ENCODE peak calls at places on chromosomes 4 and X, in eight cellular contexts. X is body of pancreas, W is spleen, K is GM23248, F is cardiac fibroblast, A is upper lobe of right lung, E is fibroblast of pulmonary artery, Q is lung. R is an unnamed sample.

GRCh38 chrX:16807976-16808542 is 21.8 kb downstream of the TXLNG start:
- DNase-seq in Q (no peak), W (no peak), K (peak), X (peak), A (no peak), F (peak), E (peak), R (peak)

GRCh38 chrX:1086444-1087409 is 125.7 kb downstream of the CRLF2 start:
- DNase-seq in E (no peak), F (no peak), A (no peak), Q (no peak), W (no peak), K (no peak), X (no peak), R (no peak)

GRCh38 chr4:25986807-25987206 is 72.8 kb downstream of the SMIM20 start:
- DNase-seq in Q (no peak), W (no peak), A (peak), K (no peak), F (no peak), E (no peak), X (no peak), R (no peak)

GRCh38 chrX:108126661-108127060 is 35.1 kb downstream of the ATG4A start:
- DNase-seq in X (no peak), K (no peak), A (no peak), W (no peak), F (peak), E (peak), Q (no peak), R (no peak)

GRCh38 chr4:152016325-152016665 is 255.5 kb upstream of the GATB start:
- DNase-seq in Q (no peak), A (no peak), X (no peak), E (no peak), F (no peak), K (no peak), W (no peak), R (no peak)

GRCh38 chrX:65894138-65894537 is 145.7 kb downstream of the VSIG4 start:
- DNase-seq in F (no peak), E (no peak), Q (no peak), W (peak), K (no peak), A (no peak), X (no peak), R (no peak)

GRCh38 chrX:136227948-136228584 is 23.1 kb downstream of the MAP7D3 start:
- DNase-seq in K (peak), A (no peak), F (no peak), X (no peak), Q (no peak), W (no peak), E (no peak), R (no peak)

GRCh38 chrX:46572295-46572936 is 1.1 kb upstream of the CHST7 start:
- DNase-seq in A (no peak), F (no peak), E (no peak), K (peak), W (no peak), X (no peak), Q (no peak), R (no peak)

GRCh38 chr4:38678078-38678477 is 14.1 kb downstream of the KLF3 start:
- DNase-seq in X (no peak), E (peak), F (peak), K (peak), W (no peak), Q (no peak), A (no peak), R (peak)

GRCh38 chr4:101958547-101958946 is 168.0 kb downstream of the BANK1 start:
- DNase-seq in X (peak), K (no peak), A (no peak), Q (no peak), W (no peak), E (no peak), F (no peak), R (no peak)

GRCh38 chrX:64642482-64642881 is 247.2 kb upstream of the MTMR8 start:
- DNase-seq in E (no peak), W (no peak), X (no peak), Q (no peak), A (no peak), K (peak), F (no peak), R (no peak)

GRCh38 chr4:33060873-33061542 is 2340.8 kb downstream of the PCDH7 start:
- DNase-seq in W (no peak), A (no peak), X (peak), Q (no peak), E (peak), K (peak), F (peak), R (peak)

GRCh38 chr4:926538-926937 is 5.6 kb downstream of the GAK start:
- DNase-seq in E (peak), Q (no peak), X (peak), F (peak), A (peak), W (peak), K (peak), R (no peak)

GRCh38 chr4:15457401-15458201 is 12.1 kb upstream of the CC2D2A start:
- DNase-seq in A (no peak), K (peak), E (peak), F (peak), Q (no peak), X (no peak), W (no peak), R (no peak)

GRCh38 chr4:65893957-65894755 is 223.9 kb upstream of the EPHA5 start:
- DNase-seq in X (no peak), Q (no peak), F (peak), K (peak), A (no peak), E (peak), W (no peak), R (no peak)

GRCh38 chr4:2367626-2368025 is 50.8 kb downstream of the ZFYVE28 start:
- DNase-seq in A (peak), W (peak), Q (no peak), K (no peak), X (no peak), E (no peak), F (no peak), R (no peak)

GRCh38 chr4:52588097-52588496 is 71.0 kb downstream of the USP46 start:
- DNase-seq in W (no peak), F (peak), K (peak), Q (no peak), A (no peak), E (peak), X (peak), R (no peak)

GRCh38 chr4:77443941-77444340 is 161.7 kb upstream of the CXCL13 start:
- DNase-seq in X (no peak), E (peak), K (peak), Q (no peak), A (no peak), W (no peak), F (peak), R (no peak)

GRCh38 chrX:24423960-24424359 is 41.1 kb upstream of the PDK3 start:
- DNase-seq in F (peak), K (peak), E (no peak), Q (no peak), W (no peak), X (no peak), A (no peak), R (no peak)

GRCh38 chr4:2817701-2818350 is 24.9 kb downstream of the SH3BP2 start:
- DNase-seq in F (no peak), X (peak), A (peak), K (peak), Q (no peak), W (peak), E (no peak), R (no peak)

GRCh38 chr4:175824110-175824509 is 12.0 kb upstream of the GPM6A start:
- DNase-seq in W (no peak), Q (no peak), F (no peak), K (no peak), X (no peak), A (no peak), E (no peak), R (no peak)

GRCh38 chrX:30308263-30309138 is 689 bp downstream of the NR0B1 start:
- DNase-seq in K (peak), A (no peak), X (no peak), W (peak), E (peak), F (peak), Q (no peak), R (no peak)

GRCh38 chrX:44245730-44246129 is 97.7 kb downstream of the EFHC2 start:
- DNase-seq in E (no peak), Q (no peak), X (no peak), K (no peak), F (no peak), W (no peak), A (no peak), R (no peak)

GRCh38 chr4:98468744-98469143 is 189.7 kb downstream of the TSPAN5 start:
- DNase-seq in A (no peak), X (no peak), F (peak), E (peak), W (no peak), Q (no peak), K (peak), R (no peak)

GRCh38 chrX:25158635-25159034 is 142.9 kb upstream of the ARX start:
- DNase-seq in W (no peak), A (no peak), F (peak), E (no peak), X (no peak), K (peak), Q (no peak), R (no peak)

GRCh38 chr4:175560628-175561027 is 251.4 kb downstream of the GPM6A start:
- DNase-seq in W (no peak), E (peak), F (peak), X (no peak), A (no peak), K (peak), Q (no peak), R (no peak)

GRCh38 chrX:10022580-10023245 is 55.6 kb downstream of the CLDN34 start:
- DNase-seq in Q (peak), F (peak), W (no peak), X (peak), E (peak), A (no peak), K (peak), R (no peak)

GRCh38 chr4:95156452-95156765 is 392.4 kb downstream of the UNC5C start:
- DNase-seq in K (no peak), Q (no peak), E (no peak), W (no peak), A (no peak), X (no peak), F (no peak), R (no peak)
- H3K4me3 ChIP-seq in K (no peak), Q (no peak), E (no peak), W (no peak), A (no peak), X (no peak), F (no peak), R (no peak)

DNA sequence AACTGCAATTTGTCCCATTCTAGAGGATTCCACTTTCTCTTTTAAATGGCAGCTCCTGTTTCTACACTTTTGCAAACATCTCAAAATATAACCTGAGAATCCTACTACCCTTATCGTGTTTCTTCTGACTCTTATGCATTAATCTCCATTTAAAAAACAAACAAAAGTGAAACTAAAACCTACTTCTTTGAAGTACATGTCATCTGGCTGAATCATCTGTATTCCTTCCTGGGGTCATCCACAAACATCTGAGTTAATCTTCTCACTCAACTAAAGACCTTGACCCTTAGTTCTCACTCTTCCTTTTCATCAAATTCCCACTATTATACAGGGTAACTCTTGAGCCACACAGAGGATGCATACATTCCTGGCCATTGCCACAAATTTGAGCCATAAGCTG is 584.8 kb downstream of the PPARGC1A start:
- DNase-seq in X (no peak), E (peak), W (no peak), Q (no peak), K (no peak), F (no peak), A (no peak), R (no peak)
- H3K4me3 ChIP-seq in X (no peak), E (no peak), W (no peak), Q (no peak), K (peak), F (no peak), A (no peak), R (no peak)

GRCh38 chr4:73855406-73855805 is 2.3 kb downstream of the PF4V1 start:
- DNase-seq in E (peak), A (no peak), X (no peak), K (no peak), Q (no peak), F (peak), W (no peak), R (no peak)

GRCh38 chr4:73851293-73851692 is 1.8 kb upstream of the PF4V1 start:
- DNase-seq in E (no peak), K (no peak), A (no peak), F (no peak), W (no peak), Q (no peak), X (no peak), R (no peak)

GRCh38 chr4:73852771-73853170 is 325 bp upstream of the PF4V1 start:
- DNase-seq in E (no peak), W (no peak), Q (no peak), A (no peak), K (no peak), X (no peak), F (no peak), R (no peak)

GRCh38 chr4:73853246-73853704 is at the start of gene PF4V1:
- DNase-seq in K (peak), E (no peak), X (peak), W (peak), Q (no peak), A (peak), F (peak), R (no peak)

GRCh38 chr4:73853718-73854473 is 800 bp downstream of the PF4V1 start:
- DNase-seq in Q (no peak), E (no peak), K (no peak), X (no peak), F (no peak), A (no peak), W (no peak), R (no peak)
- H3K4me3 ChIP-seq in Q (no peak), E (no peak), K (peak), X (no peak), F (no peak), A (no peak), W (peak), R (no peak)

GRCh38 chr4:5885733-5886132 is 7.2 kb downstream of the CRMP1 start:
- DNase-seq in W (no peak), X (no peak), E (no peak), Q (no peak), F (no peak), A (no peak), K (no peak), R (no peak)

GRCh38 chr4:5887361-5888221 is 5.3 kb downstream of the CRMP1 start:
- DNase-seq in Q (no peak), E (no peak), K (no peak), A (no peak), W (no peak), X (no peak), F (no peak), R (no peak)

GRCh38 chr4:5888706-5889696 is 3.9 kb downstream of the CRMP1 start:
- DNase-seq in W (no peak), K (no peak), F (no peak), E (no peak), X (no peak), Q (no peak), A (no peak), R (no peak)

GRCh38 chr4:5888222-5888701 is 4.6 kb downstream of the CRMP1 start:
- DNase-seq in E (no peak), X (no peak), K (no peak), F (no peak), W (no peak), Q (no peak), A (no peak), R (no peak)

DNA sequence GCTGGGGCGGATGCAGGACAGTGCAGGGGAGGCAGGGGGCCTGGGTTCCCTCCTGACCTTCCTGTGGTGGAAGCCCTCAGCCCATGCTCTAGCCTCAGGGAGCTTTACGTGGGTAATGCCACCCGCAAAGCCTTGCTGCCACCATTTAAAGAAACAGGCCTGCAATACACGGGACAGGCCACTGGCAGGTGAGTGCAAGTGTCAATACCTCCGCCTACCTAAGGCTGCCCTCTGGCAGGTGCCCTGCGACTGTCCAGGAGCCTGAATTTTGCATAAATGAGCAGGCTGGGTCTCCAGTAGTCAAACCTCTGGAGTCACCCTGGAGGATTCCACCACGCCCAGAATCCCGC is 5.9 kb downstream of the CRMP1 start:
- DNase-seq in A (no peak), X (no peak), Q (no peak), F (no peak), K (peak), W (no peak), E (no peak), R (no peak)
- H3K4me3 ChIP-seq in A (peak), X (no peak), Q (peak), F (no peak), K (no peak), W (no peak), E (no peak), R (peak)

R was measured in AG04450.